ENCODE peak calls at places on chromosomes 7 and 10, in four cellular contexts. F, Y, J and M are unnamed samples.
A peak's percentile ranks its signal among the peaks of the same experiment; 100 is the strongest.

GRCh38 chr7:17584822-17585221 is 286.4 kb downstream of the AHR start:
- DNase-seq in F (no peak), Y (no peak), J (no peak), M (no peak)

GRCh38 chr7:125480762-125481161 is 551.1 kb upstream of the POT1 start:
- DNase-seq in F (no peak), Y (no peak), J (no peak), M (no peak)

GRCh38 chr7:143405671-143406352 is 2.8 kb downstream of the EPHA1 start:
- DNase-seq in Y (no peak), J (no peak), F (no peak), M (peak; percentile 70)

GRCh38 chr10:18368681-18369080 is 228.5 kb downstream of the CACNB2 start:
- DNase-seq in J (no peak), Y (no peak), F (no peak), M (no peak)

GRCh38 chr7:54985405-54986360 is 33.1 kb upstream of the EGFR start:
- DNase-seq in Y (peak; percentile 42), F (no peak), J (no peak), M (no peak)

GRCh38 chr10:109956454-109957091 is 33.3 kb upstream of the XPNPEP1 start:
- DNase-seq in Y (peak; percentile 68), F (peak; percentile 56), J (no peak), M (peak; percentile 39)

GRCh38 chr10:81865581-81865980 is 9.4 kb upstream of the NRG3 start:
- DNase-seq in J (no peak), Y (no peak), F (no peak), M (no peak)

GRCh38 chr7:29194594-29195417 is at the start of gene CHN2:
- DNase-seq in F (no peak), J (no peak), Y (peak; percentile 73), M (peak; percentile 62)

GRCh38 chr10:111656066-111656465 is 527.5 kb downstream of the GPAM start:
- DNase-seq in Y (no peak), J (no peak), F (no peak), M (no peak)

GRCh38 chr10:5047912-5048628 is 44.4 kb upstream of the AKR1C2 start:
- DNase-seq in Y (no peak), J (no peak), F (no peak), M (no peak)

GRCh38 chr7:3289996-3290395 is 11.1 kb upstream of the SDK1 start:
- DNase-seq in F (no peak), J (no peak), Y (no peak), M (no peak)

GRCh38 chr10:113232928-113233511 is 283.0 kb downstream of the TCF7L2 start:
- DNase-seq in J (no peak), Y (no peak), F (no peak), M (no peak)

GRCh38 chr7:106283831-106284515 is 810 bp downstream of the NAMPT start:
- DNase-seq in F (peak; percentile 46), J (no peak), Y (peak; percentile 8), M (no peak)

GRCh38 chr7:437293-438280 is 82.1 kb downstream of the PDGFA start:
- DNase-seq in Y (no peak), J (no peak), F (no peak), M (no peak)

GRCh38 chr7:118195837-118196474 is 12.0 kb downstream of the LSM8 start:
- DNase-seq in J (no peak), F (peak; percentile 59), Y (peak; percentile 61), M (peak; percentile 38)

GRCh38 chr10:77493239-77493806 is 144.3 kb downstream of the KCNMA1 start:
- DNase-seq in J (no peak), Y (no peak), F (no peak), M (no peak)

GRCh38 chr7:159025161-159025779 is 119.4 kb downstream of the VIPR2 start:
- DNase-seq in J (no peak), Y (no peak), F (no peak), M (no peak)

GRCh38 chr7:148852272-148852671 is 31.8 kb downstream of the EZH2 start:
- DNase-seq in F (no peak), J (no peak), Y (no peak), M (no peak)

GRCh38 chr7:315516-316265 is 25.7 kb downstream of the FOXL3 start:
- DNase-seq in J (no peak), Y (no peak), F (no peak), M (no peak)

GRCh38 chr10:101123085-101123814 is 7.8 kb upstream of the TLX1 start:
- DNase-seq in J (no peak), F (peak; percentile 13), Y (no peak), M (no peak)

GRCh38 chr7:42227523-42227922 is 9.5 kb downstream of the GLI3 start:
- DNase-seq in J (no peak), Y (no peak), F (no peak), M (peak; percentile 58)

GRCh38 chr7:96415293-96415940 is 93.5 kb upstream of the SLC25A13 start:
- DNase-seq in Y (peak; percentile 96), F (no peak), J (no peak), M (peak; percentile 12)

GRCh38 chr10:74705361-74705980 is 120.9 kb upstream of the KAT6B start:
- DNase-seq in F (no peak), Y (no peak), J (no peak), M (no peak)

GRCh38 chr7:45358277-45358676 is 200.7 kb downstream of the RAMP3 start:
- DNase-seq in J (no peak), Y (no peak), F (no peak), M (no peak)

GRCh38 chr7:93902777-93903423 is 3.5 kb upstream of the GNGT1 start:
- DNase-seq in Y (peak; percentile 25), J (no peak), F (peak; percentile 59), M (no peak)

GRCh38 chr10:63819753-63820347 is 298.6 kb downstream of the REEP3 start:
- DNase-seq in F (peak; percentile 39), J (no peak), Y (peak; percentile 33), M (peak; percentile 74)
- TF ChIP-seq TCF7 in F (no peak), J (no peak), Y (no peak), M (no peak)

GRCh38 chr10:116980041-116980440 is 24.9 kb downstream of the SHTN1 start:
- DNase-seq in Y (no peak), F (no peak), J (no peak), M (no peak)

GRCh38 chr10:116989439-116989838 is 15.5 kb downstream of the SHTN1 start:
- DNase-seq in F (no peak), Y (peak; percentile 48), J (no peak), M (no peak)

GRCh38 chr10:116985611-116986010 is 19.4 kb downstream of the SHTN1 start:
- DNase-seq in J (no peak), Y (no peak), F (no peak), M (no peak)

GRCh38 chr10:116988311-116988710 is 16.7 kb downstream of the SHTN1 start:
- DNase-seq in J (no peak), F (no peak), Y (no peak), M (no peak)

GRCh38 chr10:116984202-116984993 is 20.6 kb downstream of the SHTN1 start:
- DNase-seq in F (no peak), Y (peak; percentile 74), J (no peak), M (no peak)
- TF ChIP-seq CBFB in F (no peak), Y (no peak), J (no peak), M (no peak)

GRCh38 chr10:125121003-125121402 is 39.4 kb downstream of the CTBP2 start:
- DNase-seq in Y (no peak), F (no peak), J (no peak), M (no peak)
- TF ChIP-seq SP1 in Y (no peak), F (no peak), J (no peak), M (no peak)

GRCh38 chr10:2212196-2212719 is 474.9 kb upstream of the ADARB2 start:
- DNase-seq in F (no peak), Y (no peak), J (no peak), M (no peak)
- TF ChIP-seq TCF7 in F (no peak), Y (no peak), J (no peak), M (no peak)

GRCh38 chr10:79289801-79290200 is 57.5 kb upstream of the PPIF start:
- DNase-seq in F (no peak), J (no peak), Y (no peak), M (no peak)

GRCh38 chr10:79292026-79292425 is 55.2 kb upstream of the PPIF start:
- DNase-seq in J (no peak), Y (no peak), F (no peak), M (no peak)

GRCh38 chr10:79293841-79294705 is 53.2 kb upstream of the PPIF start:
- DNase-seq in F (no peak), Y (no peak), J (no peak), M (no peak)

GRCh38 chr10:79295593-79295992 is 51.7 kb upstream of the PPIF start:
- DNase-seq in J (no peak), F (no peak), Y (no peak), M (no peak)

DNA sequence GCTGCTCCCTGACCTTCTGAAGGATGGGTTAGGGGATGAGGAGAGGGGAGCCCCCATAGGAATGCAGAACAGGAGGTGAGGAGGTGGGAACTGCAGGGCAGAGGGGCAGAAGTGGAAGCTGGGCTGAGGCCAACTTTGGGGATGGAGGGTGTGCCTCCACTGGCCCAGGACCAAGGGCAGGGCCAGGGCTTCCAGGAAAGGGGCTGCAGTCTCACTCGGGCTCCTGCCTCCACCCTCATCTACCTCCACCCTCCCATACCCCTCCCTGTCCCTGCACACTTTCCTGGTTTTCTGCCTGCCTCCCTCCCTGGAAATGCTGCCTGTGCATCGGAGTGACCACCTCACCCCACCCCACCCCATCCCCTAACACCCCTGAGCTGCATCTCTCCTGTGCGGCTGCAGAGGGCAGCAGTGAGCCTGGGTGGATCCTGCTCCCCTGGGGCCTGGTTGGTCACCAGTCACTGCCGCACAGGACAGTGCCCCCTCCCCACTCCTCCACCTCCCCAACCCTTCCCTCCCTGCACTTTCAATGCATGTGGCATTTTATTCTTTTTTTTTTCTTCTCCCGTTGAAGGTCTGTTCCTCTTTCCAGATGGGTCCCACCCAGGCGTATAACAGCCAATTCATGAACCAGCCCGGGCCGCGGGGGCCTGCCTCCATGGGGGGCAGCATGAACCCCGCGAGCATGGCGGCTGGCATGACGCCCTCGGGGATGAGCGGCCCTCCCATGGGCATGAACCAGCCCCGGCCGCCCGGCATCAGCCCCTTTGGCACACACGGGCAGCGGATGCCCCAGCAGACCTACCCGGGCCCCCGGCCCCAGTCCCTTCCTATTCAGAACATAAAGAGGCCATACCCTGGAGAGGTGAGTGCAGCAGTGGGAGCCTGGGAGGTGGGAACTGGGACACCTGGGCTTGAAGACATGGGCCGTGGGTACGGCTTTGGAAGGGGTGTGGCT is 54.2 kb upstream of the PPIF start:
- DNase-seq in J (no peak), Y (peak; percentile 18), F (peak; percentile 93), M (peak; percentile 68)
- TF ChIP-seq CBFB in J (no peak), Y (no peak), F (no peak), M (no peak)

GRCh38 chr7:13265271-13265670 is 577.8 kb downstream of the ARL4A start:
- DNase-seq in J (no peak), Y (no peak), F (no peak), M (no peak)
- TF ChIP-seq SP1 in J (no peak), Y (no peak), F (no peak), M (no peak)

GRCh38 chr7:101164071-101164840 is 1.1 kb downstream of the VGF start:
- DNase-seq in F (peak; percentile 33), Y (no peak), J (no peak), M (peak; percentile 79)
- TF ChIP-seq TCF7 in F (no peak), Y (no peak), J (no peak), M (no peak)

GRCh38 chr10:127614484-127614883 is 65.4 kb downstream of the NPS start:
- DNase-seq in J (no peak), F (no peak), Y (no peak), M (no peak)

GRCh38 chr10:127619550-127619949 is 70.4 kb downstream of the NPS start:
- DNase-seq in F (no peak), J (no peak), Y (no peak), M (no peak)

GRCh38 chr10:127618797-127619196 is 69.7 kb downstream of the NPS start:
- DNase-seq in Y (no peak), F (no peak), J (no peak), M (no peak)
- TF ChIP-seq CBFB in Y (no peak), F (no peak), J (no peak), M (no peak)